ENCODE peak calls at places on chromosomes 4 and X, in five cellular contexts. C is sciatic nerve, M is NCI-H1105 treated with DMSO at 0.1 percent for 48 hours, K is amniotic stem cell, P is T-helper 1 cell. N is an unnamed sample.

GRCh38 chr4:173264245-173264959 is 69.8 kb downstream of the HMGB2 start:
- DNase-seq in M (peak), P (peak), C (no peak), K (no peak), N (peak)

GRCh38 chrX:150201841-150202240 is 161.3 kb upstream of the MAMLD1 start:
- DNase-seq in C (no peak), K (no peak), M (no peak), P (no peak), N (no peak)

GRCh38 chr4:187103351-187103750 is 379.7 kb upstream of the FAT1 start:
- DNase-seq in M (peak), P (no peak), C (no peak), K (no peak), N (peak)

GRCh38 chr4:130703211-130703920 is 1607.4 kb downstream of the C4orf33 start:
- DNase-seq in C (no peak), K (no peak), P (no peak), M (no peak), N (no peak)

GRCh38 chr4:47270226-47270888 is 193.1 kb downstream of the COMMD8 start:
- DNase-seq in K (no peak), M (peak), P (no peak), C (no peak), N (peak)

GRCh38 chr4:88737304-88738015 is 39.8 kb upstream of the NAP1L5 start:
- DNase-seq in P (no peak), M (peak), C (no peak), K (no peak), N (no peak)

GRCh38 chrX:71533850-71534515 is 1.1 kb downstream of the OGT start:
- DNase-seq in K (no peak), P (peak), M (peak), C (peak), N (peak)

GRCh38 chrX:1784773-1785172 is 169.9 kb downstream of the ASMT start:
- DNase-seq in P (no peak), C (no peak), K (no peak), M (no peak), N (no peak)

GRCh38 chrX:137427061-137427778 is 138.7 kb upstream of the ZIC3 start:
- DNase-seq in C (no peak), P (no peak), M (no peak), K (no peak), N (no peak)

GRCh38 chr4:54218736-54219135 is 10.4 kb upstream of the PDGFRA start:
- DNase-seq in C (no peak), K (no peak), M (no peak), P (no peak), N (no peak)

GRCh38 chr4:138217567-138217966 is 24.6 kb downstream of the SLC7A11 start:
- DNase-seq in P (no peak), K (no peak), C (no peak), M (no peak), N (no peak)

GRCh38 chr4:40840255-40840984 is 90.7 kb downstream of the NSUN7 start:
- DNase-seq in P (no peak), K (no peak), C (no peak), M (no peak), N (no peak)

GRCh38 chrX:108131471-108131870 is 39.9 kb downstream of the ATG4A start:
- DNase-seq in K (no peak), C (no peak), M (no peak), P (no peak), N (no peak)

GRCh38 chr4:145285928-145286327 is 105.5 kb upstream of the OTUD4 start:
- DNase-seq in P (no peak), M (no peak), C (no peak), K (no peak), N (no peak)

GRCh38 chr4:167966161-167966560 is 126.2 kb upstream of the ANXA10 start:
- DNase-seq in K (no peak), M (no peak), P (no peak), C (no peak), N (no peak)

GRCh38 chr4:24689212-24689611 is 104.9 kb upstream of the DHX15 start:
- DNase-seq in C (no peak), K (no peak), M (no peak), P (no peak), N (no peak)

GRCh38 chr4:13371050-13371449 is 113.1 kb downstream of the RAB28 start:
- DNase-seq in C (no peak), M (no peak), K (no peak), P (no peak), N (no peak)

GRCh38 chrX:39869846-39870601 is 227.7 kb downstream of the BCOR start:
- DNase-seq in M (no peak), C (no peak), K (no peak), P (peak), N (no peak)

GRCh38 chrX:45697591-45697990 is 496.9 kb upstream of the DIPK2B start:
- DNase-seq in K (peak), C (no peak), M (no peak), P (no peak), N (no peak)

GRCh38 chr4:147157860-147158701 is 212.4 kb upstream of the TTC29 start:
- DNase-seq in P (no peak), C (no peak), M (peak), K (no peak), N (no peak)

GRCh38 chrX:132227383-132228112 is 8.3 kb upstream of the RAP2C start:
- DNase-seq in P (no peak), M (no peak), K (no peak), C (no peak), N (no peak)

N was measured in NCI-H1092 treated with DMSO at 0.1 percent for 48 hours.